ENCODE peak calls at places on chromosomes 11 and 22, in nine cellular contexts. R is stimulated activated naive B cell treated with anti-CD40 and anti-IgM and Interleukin-4, amounts not matched to agents 10 μg/mL and 1 μg/mL and 100 μg/mL, for 72 hours; B is dorsolateral prefrontal cortex; F is T-helper 1 cell; S is globus pallidus; H is endothelial cell; M is NCI-H345; E is activated naive CD4-positive, alpha-beta T cell; C is stimulated activated effector memory CD8-positive, alpha-beta T cell treated with anti-CD3 and anti-CD28 coated beads, Interleukin-12 subunit alpha, Interleukin-12 subunit beta, amount 100 ng/mL, for 72 hours. L is an unnamed sample.
A peak's percentile ranks its signal among the peaks of the same experiment; 100 is the strongest.

GRCh38 chr22:17117400-17117799 is 3.8 kb downstream of the TMEM121B start:
- DNase-seq in R (no peak), B (no peak), F (no peak), S (no peak), H (no peak), M (no peak), E (no peak), C (no peak), L (peak; percentile 30)

GRCh38 chr11:64369440-64370135 is 10.6 kb downstream of the RPS6KA4 start:
- DNase-seq in R (no peak), B (no peak), F (no peak), S (no peak), H (no peak), M (no peak), E (no peak), C (no peak), L (no peak)

GRCh38 chr11:64580387-64580786 is 10.6 kb upstream of the SLC22A12 start:
- DNase-seq in R (no peak), B (no peak), F (no peak), S (peak; percentile 5), H (no peak), M (no peak), E (no peak), C (no peak), L (peak; percentile 94)

GRCh38 chr22:35736701-35737100 is 19.0 kb downstream of the APOL5 start:
- DNase-seq in R (no peak), B (no peak), F (no peak), S (no peak), H (no peak), M (no peak), E (no peak), C (no peak), L (no peak)

GRCh38 chr11:60130496-60130895 is 42.0 kb downstream of the MS4A2 start:
- DNase-seq in R (peak; percentile 6), B (no peak), F (no peak), S (peak; percentile 4), H (peak; percentile 44), M (peak; percentile 3), E (no peak), C (no peak), L (peak; percentile 48)

GRCh38 chr11:9001736-9002135 is 2.1 kb downstream of the NRIP3 start:
- DNase-seq in R (no peak), B (no peak), F (no peak), S (no peak), H (no peak), M (no peak), E (no peak), C (peak; percentile 65), L (peak; percentile 62)

GRCh38 chr11:119222891-119223290 is 16.8 kb downstream of the CBL start:
- DNase-seq in R (no peak), B (no peak), F (no peak), S (no peak), H (no peak), M (no peak), E (no peak), C (no peak), L (no peak)

GRCh38 chr11:129750343-129751292 is 65.0 kb upstream of the TMEM45B start:
- DNase-seq in R (peak; percentile 56), B (peak; percentile 64), F (peak; percentile 74), S (peak; percentile 41), H (peak; percentile 83), M (peak; percentile 77), E (peak; percentile 70), C (peak; percentile 86), L (peak; percentile 66)

GRCh38 chr11:121300313-121300971 is 7.9 kb downstream of the SC5D start:
- DNase-seq in R (no peak), B (no peak), F (no peak), S (no peak), H (no peak), M (no peak), E (no peak), C (no peak), L (no peak)

GRCh38 chr22:37443086-37443485 is 15.8 kb upstream of the ELFN2 start:
- DNase-seq in R (no peak), B (no peak), F (no peak), S (no peak), H (no peak), M (no peak), E (no peak), C (no peak), L (no peak)

GRCh38 chr11:94330789-94331188 is 26.4 kb downstream of the IZUMO1R start:
- DNase-seq in R (no peak), B (no peak), F (no peak), S (no peak), H (no peak), M (no peak), E (no peak), C (no peak), L (no peak)

GRCh38 chr11:62402226-62402625 is 16.6 kb upstream of the SCGB1A1 start:
- DNase-seq in R (no peak), B (no peak), F (peak; percentile 19), S (no peak), H (no peak), M (no peak), E (peak; percentile 20), C (peak; percentile 64), L (no peak)

GRCh38 chr22:24938741-24939341 is 7.7 kb downstream of the LHFPL7 start:
- DNase-seq in R (peak; percentile 4), B (no peak), F (peak; percentile 4), S (no peak), H (peak; percentile 51), M (peak; percentile 35), E (no peak), C (peak; percentile 65), L (peak; percentile 67)

GRCh38 chr11:71286701-71287643 is 34.6 kb upstream of the SHANK2 start:
- DNase-seq in R (no peak), B (no peak), F (no peak), S (peak; percentile 49), H (no peak), M (no peak), E (no peak), C (no peak), L (peak; percentile 19)

GRCh38 chr11:132177106-132177505 is 806.7 kb downstream of the NTM start:
- DNase-seq in R (no peak), B (no peak), F (no peak), S (peak; percentile 5), H (peak; percentile 33), M (no peak), E (no peak), C (no peak), L (no peak)

GRCh38 chr11:111046291-111046690 is 199.2 kb upstream of the POU2AF2 start:
- DNase-seq in R (no peak), B (no peak), F (no peak), S (no peak), H (no peak), M (no peak), E (no peak), C (no peak), L (no peak)

GRCh38 chr11:10295056-10295901 is 1.3 kb upstream of the SBF2 start:
- DNase-seq in R (no peak), B (no peak), F (no peak), S (no peak), H (no peak), M (no peak), E (no peak), C (no peak), L (no peak)

GRCh38 chr22:24153353-24153752 is 27.9 kb upstream of the SUSD2 start:
- DNase-seq in R (no peak), B (no peak), F (peak; percentile 15), S (no peak), H (no peak), M (no peak), E (peak; percentile 33), C (no peak), L (no peak)

GRCh38 chr11:87137711-87138110 is 100.0 kb downstream of the TMEM135 start:
- DNase-seq in R (no peak), B (no peak), F (no peak), S (no peak), H (no peak), M (no peak), E (no peak), C (no peak), L (no peak)

GRCh38 chr11:10606536-10607208 is 38.2 kb upstream of the LYVE1 start:
- DNase-seq in R (no peak), B (no peak), F (no peak), S (no peak), H (no peak), M (no peak), E (no peak), C (no peak), L (no peak)

GRCh38 chr11:107493117-107493516 is 35.5 kb upstream of the CWF19L2 start:
- DNase-seq in R (no peak), B (no peak), F (no peak), S (no peak), H (no peak), M (no peak), E (no peak), C (no peak), L (no peak)

GRCh38 chr22:35903571-35904331 is 124.9 kb downstream of the RBFOX2 start:
- DNase-seq in R (no peak), B (no peak), F (no peak), S (no peak), H (no peak), M (no peak), E (no peak), C (no peak), L (no peak)

GRCh38 chr11:130145975-130146776 is 13.4 kb upstream of the ST14 start:
- DNase-seq in R (no peak), B (no peak), F (no peak), S (no peak), H (peak; percentile 34), M (no peak), E (no peak), C (no peak), L (no peak)

GRCh38 chr22:35313311-35314121 is 13.8 kb downstream of the TOM1 start:
- DNase-seq in R (peak; percentile 39), B (no peak), F (no peak), S (no peak), H (no peak), M (no peak), E (no peak), C (peak; percentile 63), L (no peak)

GRCh38 chr11:47087801-47088200 is 88.9 kb downstream of the ARFGAP2 start:
- DNase-seq in R (no peak), B (no peak), F (no peak), S (no peak), H (no peak), M (no peak), E (no peak), C (no peak), L (no peak)

GRCh38 chr22:28934026-28934425 is 50.7 kb downstream of the ZNRF3 start:
- DNase-seq in R (no peak), B (no peak), F (no peak), S (no peak), H (no peak), M (no peak), E (no peak), C (no peak), L (no peak)

GRCh38 chr11:76415073-76415472 is 29.7 kb upstream of the EMSY start:
- DNase-seq in R (no peak), B (no peak), F (no peak), S (no peak), H (no peak), M (no peak), E (no peak), C (no peak), L (no peak)

GRCh38 chr11:78961938-78962701 is 387.5 kb upstream of the NARS2 start:
- DNase-seq in R (no peak), B (peak; percentile 38), F (no peak), S (peak; percentile 47), H (peak; percentile 71), M (peak; percentile 55), E (no peak), C (no peak), L (peak; percentile 23)

GRCh38 chr22:37462983-37463382 is 23.2 kb downstream of the MFNG start:
- DNase-seq in R (no peak), B (no peak), F (no peak), S (no peak), H (peak; percentile 62), M (no peak), E (no peak), C (no peak), L (no peak)

GRCh38 chr22:46902998-46903916 is 140.8 kb downstream of the TBC1D22A start:
- DNase-seq in R (no peak), B (no peak), F (no peak), S (no peak), H (peak; percentile 29), M (no peak), E (no peak), C (no peak), L (peak; percentile 33)

GRCh38 chr11:12457030-12457600 is 79.7 kb downstream of the PARVA start:
- DNase-seq in R (no peak), B (no peak), F (no peak), S (no peak), H (no peak), M (no peak), E (no peak), C (no peak), L (no peak)